ENCODE peak calls at places on chromosomes 4 and X, in five cellular contexts. One of them, this sample, is unnamed.

GRCh38 chr4:23932935-23933334 is 43.1 kb upstream of the PPARGC1A start:
- DNase-seq in GM03348: peak; percentile 11
- DNase-seq in nephron progenitor cell: no peak
- DNase-seq in mammary epithelial cell: no peak
- DNase-seq in HEK293T: no peak
- DNase-seq in this sample: peak; percentile 88

GRCh38 chrX:18890724-18891560 is 93.0 kb downstream of the PHKA2 start:
- DNase-seq in GM03348: no peak
- DNase-seq in nephron progenitor cell: no peak
- DNase-seq in mammary epithelial cell: no peak
- DNase-seq in HEK293T: no peak
- DNase-seq in this sample: no peak

GRCh38 chr4:53321151-53321987 is 44.5 kb downstream of the SCFD2 start:
- DNase-seq in GM03348: peak; percentile 68
- DNase-seq in nephron progenitor cell: no peak
- DNase-seq in mammary epithelial cell: peak; percentile 61
- DNase-seq in HEK293T: no peak
- DNase-seq in this sample: peak; percentile 4

GRCh38 chr4:21470531-21470930 is 478.0 kb downstream of the KCNIP4 start:
- DNase-seq in GM03348: peak; percentile 20
- DNase-seq in nephron progenitor cell: no peak
- DNase-seq in mammary epithelial cell: peak; percentile 71
- DNase-seq in HEK293T: no peak
- DNase-seq in this sample: no peak

GRCh38 chrX:137547291-137547690 is 18.6 kb upstream of the ZIC3 start:
- DNase-seq in GM03348: no peak
- DNase-seq in nephron progenitor cell: peak; percentile 34
- DNase-seq in mammary epithelial cell: no peak
- DNase-seq in HEK293T: no peak
- DNase-seq in this sample: peak; percentile 45

GRCh38 chr4:150720973-150721518 is 139.1 kb downstream of the MAB21L2 start:
- DNase-seq in GM03348: no peak
- DNase-seq in nephron progenitor cell: no peak
- DNase-seq in mammary epithelial cell: no peak
- DNase-seq in HEK293T: no peak
- DNase-seq in this sample: no peak

GRCh38 chr4:142875117-142875516 is 29.0 kb upstream of the INPP4B start:
- DNase-seq in GM03348: no peak
- DNase-seq in nephron progenitor cell: no peak
- DNase-seq in mammary epithelial cell: no peak
- DNase-seq in HEK293T: no peak
- DNase-seq in this sample: peak; percentile 63

GRCh38 chrX:18886344-18887161 is 97.4 kb downstream of the PHKA2 start:
- DNase-seq in GM03348: peak; percentile 59
- DNase-seq in nephron progenitor cell: peak; percentile 43
- DNase-seq in mammary epithelial cell: peak; percentile 45
- DNase-seq in HEK293T: peak; percentile 69
- DNase-seq in this sample: peak; percentile 70

GRCh38 chr4:170274616-170275015 is 184.9 kb upstream of the AADAT start:
- DNase-seq in GM03348: no peak
- DNase-seq in nephron progenitor cell: no peak
- DNase-seq in mammary epithelial cell: no peak
- DNase-seq in HEK293T: no peak
- DNase-seq in this sample: no peak

GRCh38 chrX:54818221-54818620 is 10.7 kb downstream of the MAGED2 start:
- DNase-seq in GM03348: no peak
- DNase-seq in nephron progenitor cell: no peak
- DNase-seq in mammary epithelial cell: no peak
- DNase-seq in HEK293T: no peak
- DNase-seq in this sample: no peak

GRCh38 chr4:159206427-159206871 is 103.6 kb downstream of the RAPGEF2 start:
- DNase-seq in GM03348: peak; percentile 31
- DNase-seq in nephron progenitor cell: no peak
- DNase-seq in mammary epithelial cell: peak; percentile 60
- DNase-seq in HEK293T: no peak
- DNase-seq in this sample: no peak

GRCh38 chr4:41437264-41437566 is 100.7 kb upstream of the LIMCH1 start:
- DNase-seq in GM03348: no peak
- DNase-seq in nephron progenitor cell: peak; percentile 58
- DNase-seq in mammary epithelial cell: no peak
- DNase-seq in HEK293T: no peak
- DNase-seq in this sample: no peak

GRCh38 chr4:41095973-41096372 is 118.4 kb downstream of the APBB2 start:
- DNase-seq in GM03348: peak; percentile 29
- DNase-seq in nephron progenitor cell: no peak
- DNase-seq in mammary epithelial cell: peak; percentile 86
- DNase-seq in HEK293T: no peak
- DNase-seq in this sample: no peak

GRCh38 chrX:28901637-28902036 is 314.4 kb downstream of the IL1RAPL1 start:
- DNase-seq in GM03348: no peak
- DNase-seq in nephron progenitor cell: no peak
- DNase-seq in mammary epithelial cell: no peak
- DNase-seq in HEK293T: no peak
- DNase-seq in this sample: no peak

GRCh38 chr4:118776166-118776954 is 59.6 kb downstream of the SEC24D start:
- DNase-seq in GM03348: no peak
- DNase-seq in nephron progenitor cell: no peak
- DNase-seq in mammary epithelial cell: peak; percentile 31
- DNase-seq in HEK293T: no peak
- DNase-seq in this sample: no peak

GRCh38 chrX:154123241-154124219 is 20.5 kb upstream of the OPN1LW start:
- DNase-seq in GM03348: no peak
- DNase-seq in nephron progenitor cell: no peak
- DNase-seq in mammary epithelial cell: no peak
- DNase-seq in HEK293T: no peak
- DNase-seq in this sample: no peak

GRCh38 chrX:2345562-2345961 is 155.2 kb downstream of the DHRSX start:
- DNase-seq in GM03348: no peak
- DNase-seq in nephron progenitor cell: no peak
- DNase-seq in mammary epithelial cell: no peak
- DNase-seq in HEK293T: no peak
- DNase-seq in this sample: no peak

GRCh38 chrX:22800360-22800759 is 199.4 kb upstream of the DDX53 start:
- DNase-seq in GM03348: peak; percentile 58
- DNase-seq in nephron progenitor cell: no peak
- DNase-seq in mammary epithelial cell: peak; percentile 74
- DNase-seq in HEK293T: no peak
- DNase-seq in this sample: peak; percentile 19

GRCh38 chrX:108439434-108439883 is at the start of gene COL4A5:
- DNase-seq in GM03348: peak; percentile 30
- DNase-seq in nephron progenitor cell: peak; percentile 61
- DNase-seq in mammary epithelial cell: peak; percentile 93
- DNase-seq in HEK293T: peak; percentile 71
- DNase-seq in this sample: peak; percentile 85

GRCh38 chr4:15410750-15411149 is 17.1 kb upstream of the C1QTNF7 start:
- DNase-seq in GM03348: no peak
- DNase-seq in nephron progenitor cell: no peak
- DNase-seq in mammary epithelial cell: no peak
- DNase-seq in HEK293T: no peak
- DNase-seq in this sample: no peak

GRCh38 chr4:123659759-123660158 is 263.2 kb downstream of the SPRY1 start:
- DNase-seq in GM03348: no peak
- DNase-seq in nephron progenitor cell: no peak
- DNase-seq in mammary epithelial cell: peak; percentile 31
- DNase-seq in HEK293T: no peak
- DNase-seq in this sample: peak; percentile 68